ENCODE peak calls at places on chromosomes 1 and 21, in eight cellular contexts. G is cardiac fibroblast; I is RWPE1; C is omental fat pad; Z is activated CD8-positive, alpha-beta T cell treated with anti-CD3 and anti-CD28 coated beads for 36 hours; W is stimulated activated CD4-positive, alpha-beta T cell treated with anti-CD3 and anti-CD28 coated beads, Interleukin-2, amount 100 ng/mL, for 24 hours; D is PC-3; M is fibroblast of lung. Y is an unnamed sample.

GRCh38 chr1:243547906-243548305 is 292.1 kb downstream of the SDCCAG8 start:
- DNase-seq in G (no peak), I (no peak), C (no peak), Z (no peak), W (no peak), D (no peak), M (no peak), Y (no peak)

GRCh38 chr1:200869753-200870391 is 2.9 kb upstream of the GPR25 start:
- DNase-seq in G (no peak), I (no peak), C (no peak), Z (peak; percentile 52), W (no peak), D (no peak), M (no peak), Y (no peak)

GRCh38 chr1:23930861-23931471 is 17.8 kb upstream of the CNR2 start:
- DNase-seq in G (peak; percentile 71), I (no peak), C (no peak), Z (no peak), W (no peak), D (no peak), M (peak; percentile 69), Y (peak; percentile 31)

GRCh38 chr1:24886241-24886640 is 43.8 kb downstream of the RUNX3 start:
- DNase-seq in G (no peak), I (no peak), C (no peak), Z (no peak), W (no peak), D (no peak), M (no peak), Y (no peak)

GRCh38 chr1:113021430-113022085 is 51.4 kb upstream of the LRIG2 start:
- DNase-seq in G (peak; percentile 60), I (peak; percentile 62), C (no peak), Z (no peak), W (no peak), D (peak; percentile 81), M (no peak), Y (peak; percentile 32)

GRCh38 chr1:151533870-151534269 is 6.2 kb upstream of the TUFT1 start:
- DNase-seq in G (no peak), I (no peak), C (no peak), Z (no peak), W (no peak), D (no peak), M (no peak), Y (no peak)

GRCh38 chr1:226823643-226824042 is 46.8 kb upstream of the PSEN2 start:
- DNase-seq in G (no peak), I (no peak), C (no peak), Z (no peak), W (no peak), D (no peak), M (no peak), Y (no peak)

GRCh38 chr1:45187735-45188134 is 18.7 kb downstream of the ZSWIM5 start:
- DNase-seq in G (no peak), I (no peak), C (no peak), Z (no peak), W (no peak), D (peak; percentile 50), M (peak; percentile 40), Y (no peak)

GRCh38 chr1:7401814-7402547 is 369.1 kb upstream of the VAMP3 start:
- DNase-seq in G (peak; percentile 82), I (peak; percentile 98), C (no peak), Z (no peak), W (no peak), D (peak; percentile 95), M (peak; percentile 100), Y (peak; percentile 96)

GRCh38 chr1:7922301-7922700 is 18.3 kb downstream of the TNFRSF9 start:
- DNase-seq in G (no peak), I (no peak), C (no peak), Z (no peak), W (no peak), D (no peak), M (peak; percentile 68), Y (no peak)

GRCh38 chr1:67626495-67627235 is 58.3 kb upstream of the GADD45A start:
- DNase-seq in G (peak; percentile 82), I (peak; percentile 77), C (no peak), Z (no peak), W (no peak), D (peak; percentile 81), M (peak; percentile 87), Y (no peak)

GRCh38 chr21:31514598-31514997 is 144.9 kb upstream of the SOD1 start:
- DNase-seq in G (no peak), I (no peak), C (no peak), Z (no peak), W (no peak), D (no peak), M (peak; percentile 26), Y (no peak)

Y was measured in GM04504.